ENCODE peak calls at places on chromosomes 3 and 15, in seven cellular contexts. Z is tibial nerve, D is NCI-H1694 treated with DMSO at 0.1 percent for 48 hours, L is cardiac septum, B is fibroblast of villous mesenchyme, A is GM20000, U is cardiac fibroblast. E is an unnamed sample.

GRCh38 chr3:115989927-115990326 is 366.6 kb downstream of the GAP43 start:
- DNase-seq in Z (no peak), D (no peak), L (no peak), B (peak), A (no peak), U (no peak), E (no peak)

GRCh38 chr3:189513281-189514151 is 117.7 kb upstream of the TP63 start:
- DNase-seq in Z (no peak), D (no peak), L (no peak), B (no peak), A (no peak), U (no peak), E (peak)

GRCh38 chr3:131306242-131306641 is 75.3 kb upstream of the NUDT16 start:
- DNase-seq in Z (no peak), D (no peak), L (no peak), B (no peak), A (no peak), U (no peak), E (no peak)

GRCh38 chr3:108024146-108024836 is 66.5 kb downstream of the CD47 start:
- DNase-seq in Z (no peak), D (no peak), L (no peak), B (no peak), A (no peak), U (no peak), E (no peak)

GRCh38 chr3:98646680-98647079 is 53.3 kb upstream of the CPOX start:
- DNase-seq in Z (no peak), D (no peak), L (no peak), B (no peak), A (no peak), U (no peak), E (no peak)

GRCh38 chr15:97968380-97968779 is 7.9 kb downstream of the ARRDC4 start:
- DNase-seq in Z (no peak), D (no peak), L (no peak), B (peak), A (no peak), U (peak), E (no peak)

GRCh38 chr3:43155464-43156121 is 49.7 kb upstream of the POMGNT2 start:
- DNase-seq in Z (peak), D (no peak), L (no peak), B (peak), A (no peak), U (peak), E (peak)

GRCh38 chr3:78139166-78139565 is 1099.3 kb downstream of the ROBO2 start:
- DNase-seq in Z (no peak), D (no peak), L (no peak), B (peak), A (no peak), U (peak), E (no peak)

GRCh38 chr15:55897560-55898336 is 95.7 kb downstream of the NEDD4 start:
- DNase-seq in Z (no peak), D (peak), L (no peak), B (peak), A (peak), U (peak), E (peak)

E was measured in HuH-7.